ENCODE peak calls at places on chromosomes 6 and 20, in seven cellular contexts. X, J, Q, M, A, N and P are unnamed samples.

GRCh38 chr20:52399352-52399751 is 207.8 kb upstream of the ZFP64 start:
- DNase-seq in Q (no peak), A (no peak), M (no peak), J (no peak), X (no peak), N (no peak), P (no peak)

GRCh38 chr20:11217322-11217989 is 543.7 kb upstream of the JAG1 start:
- DNase-seq in Q (no peak), M (peak; percentile 43), A (peak; percentile 33), N (no peak), X (no peak), J (no peak), P (no peak)

GRCh38 chr6:119210596-119210995 is 132.1 kb upstream of the FAM184A start:
- DNase-seq in A (peak; percentile 96), M (peak; percentile 2), Q (no peak), X (no peak), J (no peak), N (no peak), P (no peak)

GRCh38 chr6:155447949-155448348 is 7.7 kb downstream of the NOX3 start:
- DNase-seq in J (no peak), A (no peak), Q (no peak), X (no peak), N (no peak), M (no peak), P (no peak)

GRCh38 chr6:155561262-155561970 is 105.8 kb upstream of the NOX3 start:
- DNase-seq in Q (no peak), N (no peak), A (peak; percentile 58), M (peak; percentile 6), X (no peak), J (no peak), P (no peak)

GRCh38 chr6:75563032-75563431 is 38.6 kb upstream of the SENP6 start:
- DNase-seq in X (peak; percentile 69), A (peak; percentile 38), Q (no peak), M (peak; percentile 32), J (no peak), N (no peak), P (peak; percentile 34)

GRCh38 chr20:48040491-48040890 is 255.2 kb upstream of the SULF2 start:
- DNase-seq in Q (no peak), N (no peak), A (no peak), M (no peak), X (no peak), J (no peak), P (no peak)

GRCh38 chr6:105209950-105210706 is 30.3 kb upstream of the POPDC3 start:
- DNase-seq in J (no peak), M (peak; percentile 90), X (no peak), A (peak; percentile 58), Q (no peak), N (no peak), P (peak; percentile 83)

GRCh38 chr6:169960003-169960344 is 208.6 kb downstream of the ERMARD start:
- DNase-seq in M (no peak), J (no peak), N (no peak), Q (no peak), X (no peak), A (no peak), P (no peak)

GRCh38 chr6:127481628-127482027 is 22.4 kb upstream of the KIAA0408 start:
- DNase-seq in Q (no peak), M (peak; percentile 85), X (no peak), A (peak; percentile 55), J (no peak), N (no peak), P (peak; percentile 75)

GRCh38 chr20:757509-757908 is 10.8 kb downstream of the SLC52A3 start:
- DNase-seq in A (no peak), N (no peak), J (no peak), X (no peak), Q (no peak), M (no peak), P (no peak)

GRCh38 chr6:36546958-36547645 is at the start of gene STK38:
- DNase-seq in N (no peak), Q (peak; percentile 98), M (peak; percentile 79), A (peak; percentile 89), J (peak; percentile 97), X (peak; percentile 87), P (peak; percentile 87)
- TF ChIP-seq CTCF in N (no peak), Q (peak; percentile 51), M (no peak), A (peak; percentile 2), J (no peak), X (peak; percentile 32), P (peak; percentile 17)

GRCh38 chr6:52108128-52108527 is 20.7 kb upstream of the PKHD1 start:
- DNase-seq in J (peak; percentile 74), Q (no peak), X (no peak), N (no peak), M (no peak), A (no peak), P (no peak)

GRCh38 chr6:52106994-52107393 is 19.6 kb upstream of the PKHD1 start:
- DNase-seq in Q (no peak), M (no peak), X (no peak), N (no peak), A (no peak), J (no peak), P (no peak)

GRCh38 chr6:52102330-52102932 is 15.0 kb upstream of the PKHD1 start:
- DNase-seq in N (no peak), A (no peak), X (no peak), Q (no peak), J (peak; percentile 64), M (no peak), P (no peak)

GRCh38 chr6:52103661-52104060 is 16.2 kb upstream of the PKHD1 start:
- DNase-seq in X (no peak), J (no peak), Q (no peak), N (no peak), A (no peak), M (no peak), P (no peak)

GRCh38 chr6:52104979-52105378 is 17.6 kb upstream of the PKHD1 start:
- DNase-seq in M (no peak), A (no peak), X (no peak), Q (no peak), N (no peak), J (no peak), P (no peak)
- TF ChIP-seq CTCF in M (no peak), A (no peak), X (no peak), Q (no peak), N (no peak), J (peak; percentile 27), P (no peak)

GRCh38 chr6:16776394-16777017 is 15.2 kb upstream of the ATXN1 start:
- DNase-seq in Q (no peak), J (no peak), A (no peak), N (no peak), X (no peak), M (no peak), P (no peak)
- TF ChIP-seq CTCF in Q (no peak), J (peak; percentile 6), A (peak; percentile 36), N (no peak), X (no peak), M (peak; percentile 25), P (no peak)

DNA sequence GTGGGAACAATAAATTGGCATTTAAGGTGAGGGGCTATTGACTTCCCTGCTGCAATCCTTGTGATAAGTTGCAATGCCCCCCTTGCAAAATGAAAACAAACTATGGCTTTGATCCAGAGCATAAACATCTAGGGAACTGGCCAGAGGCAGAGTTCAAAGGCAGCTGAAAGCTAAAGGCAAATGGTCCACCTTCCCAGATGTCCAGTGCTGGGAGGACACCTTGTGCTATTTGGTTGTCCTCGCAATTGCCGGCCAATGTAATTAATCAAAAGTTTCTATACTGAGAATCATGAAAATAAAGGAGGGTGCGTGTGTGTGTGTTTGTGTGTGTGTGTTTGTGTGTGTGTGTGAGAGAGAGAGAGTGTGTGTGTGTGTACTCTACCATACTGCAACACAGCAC is 337.4 kb downstream of the CBLN4 start:
- DNase-seq in J (no peak), N (no peak), M (no peak), Q (no peak), A (no peak), X (no peak), P (no peak)
- TF ChIP-seq CTCF in J (no peak), N (no peak), M (no peak), Q (no peak), A (no peak), X (no peak), P (no peak)

DNA sequence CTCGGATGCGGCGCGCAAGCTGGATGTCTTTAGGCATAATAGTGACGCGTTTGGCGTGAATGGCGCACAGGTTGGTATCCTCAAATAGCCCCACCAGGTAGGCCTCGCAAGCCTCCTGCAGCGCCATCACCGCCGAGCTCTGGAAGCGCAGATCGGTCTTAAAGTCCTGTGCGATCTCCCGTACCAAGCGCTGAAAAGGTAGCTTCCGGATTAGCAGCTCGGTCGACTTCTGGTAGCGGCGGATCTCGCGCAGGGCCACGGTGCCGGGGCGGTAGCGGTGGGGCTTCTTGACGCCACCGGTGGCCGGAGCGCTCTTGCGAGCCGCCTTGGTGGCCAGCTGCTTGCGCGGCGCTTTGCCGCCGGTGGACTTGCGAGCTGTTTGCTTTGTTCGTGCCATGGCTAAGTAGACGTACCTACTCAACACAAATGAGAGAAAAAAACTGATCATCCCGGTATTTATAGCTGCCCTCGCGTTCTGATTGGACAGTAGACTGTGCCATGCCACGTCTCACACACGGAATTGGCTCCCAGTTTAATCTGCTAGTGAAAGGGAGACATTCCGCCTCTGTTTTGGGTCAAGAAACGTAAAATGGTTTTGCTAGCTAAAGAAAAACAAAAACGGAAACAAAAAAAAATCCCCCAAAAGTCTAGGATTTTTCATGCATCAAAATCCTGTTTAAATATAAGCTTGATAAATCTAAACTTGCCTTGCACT is 40.1 kb downstream of the OR2B2 start:
- DNase-seq in A (peak; percentile 98), J (no peak), N (peak; percentile 99), M (peak; percentile 94), X (peak; percentile 83), Q (peak; percentile 86), P (peak; percentile 98)
- TF ChIP-seq CTCF in A (peak; percentile 19), J (no peak), N (peak; percentile 62), M (peak; percentile 7), X (no peak), Q (peak; percentile 56), P (peak; percentile 34)

GRCh38 chr6:4291453-4292403 is 156.4 kb upstream of the ECI2 start:
- DNase-seq in N (no peak), A (peak; percentile 61), X (no peak), J (no peak), M (peak; percentile 73), Q (no peak), P (peak; percentile 61)
- TF ChIP-seq CTCF in N (no peak), A (no peak), X (no peak), J (no peak), M (no peak), Q (no peak), P (no peak)

DNA sequence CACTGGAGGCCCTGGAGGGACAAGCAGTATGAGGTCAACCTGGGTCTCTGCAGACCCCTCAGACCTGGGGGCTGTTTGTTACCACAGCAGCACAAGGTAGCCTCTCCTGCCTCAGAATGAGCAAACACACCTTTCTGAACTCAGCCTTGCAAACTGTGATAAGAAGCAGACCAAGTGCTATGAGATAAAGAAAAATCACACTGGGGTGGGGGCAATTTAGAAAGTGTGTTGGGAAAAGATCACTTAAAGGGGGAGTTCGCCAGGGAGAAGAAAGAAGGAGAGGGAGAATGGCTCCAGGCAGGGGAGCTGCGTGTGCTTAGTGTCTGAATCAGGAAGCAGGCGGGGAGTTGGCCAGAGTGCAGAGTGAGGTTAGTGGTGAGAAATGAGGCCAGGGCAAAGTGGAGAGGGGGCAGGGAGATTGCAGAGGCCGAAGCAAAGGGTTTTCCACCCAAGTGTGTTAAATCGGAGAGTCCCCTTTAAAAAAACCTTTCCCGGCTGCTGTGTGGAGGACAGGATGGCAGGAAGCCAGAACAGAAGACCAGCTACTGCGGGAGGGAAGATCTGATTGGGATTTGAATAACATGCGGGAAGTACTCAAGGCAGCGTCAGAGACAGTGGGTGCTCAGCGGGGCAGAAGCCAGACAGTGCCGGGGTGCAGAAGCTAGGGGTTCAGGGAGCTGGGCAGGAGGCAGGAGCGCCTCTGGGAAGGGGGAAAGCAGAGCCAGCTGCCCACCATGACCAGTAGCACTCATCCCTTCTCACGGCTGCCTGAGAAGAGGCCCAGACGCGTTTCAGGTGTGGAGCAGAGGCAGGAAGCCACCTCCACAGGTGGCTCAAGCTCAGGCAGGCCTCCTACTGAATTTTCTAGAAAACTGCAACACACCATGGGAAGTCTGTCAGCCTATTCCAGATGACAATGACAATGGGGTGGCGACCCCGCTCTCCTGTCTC is 9.0 kb downstream of the ADA start:
- DNase-seq in J (peak; percentile 81), M (peak; percentile 91), A (peak; percentile 95), N (no peak), X (peak; percentile 63), Q (peak; percentile 72), P (peak; percentile 89)
- TF ChIP-seq CTCF in J (no peak), M (no peak), A (no peak), N (no peak), X (peak; percentile 58), Q (no peak), P (no peak)